ENCODE peak calls at places on chromosomes 5 and 9, in eight cellular contexts. One of them, this sample, is unnamed. For H3K4me1, the result is how much of the 10 kb centered on the place peaks cover.

GRCh38 chr9:135060461-135061116 is 26.9 kb upstream of the OLFM1 start:
- DNase-seq in stomach: no peak
- DNase-seq in heart left ventricle: no peak
- DNase-seq in right lobe of liver: no peak
- DNase-seq in breast epithelium: no peak
- DNase-seq in suprapubic skin: no peak
- DNase-seq in tibial nerve: no peak
- DNase-seq in HCT116: no peak
- DNase-seq in this sample: peak

GRCh38 chr5:132083065-132083678 is 9.6 kb downstream of the CSF2 start:
- DNase-seq in stomach: no peak
- DNase-seq in heart left ventricle: no peak
- DNase-seq in right lobe of liver: no peak
- DNase-seq in breast epithelium: no peak
- DNase-seq in suprapubic skin: no peak
- DNase-seq in tibial nerve: no peak
- DNase-seq in HCT116: no peak
- DNase-seq in this sample: no peak

GRCh38 chr9:111038336-111039202 is at the start of gene LPAR1:
- DNase-seq in stomach: peak
- DNase-seq in heart left ventricle: peak
- DNase-seq in right lobe of liver: peak
- DNase-seq in breast epithelium: no peak
- DNase-seq in suprapubic skin: peak
- DNase-seq in tibial nerve: peak
- DNase-seq in HCT116: peak
- DNase-seq in this sample: peak

GRCh38 chr9:91433180-91433579 is 9.5 kb upstream of the NFIL3 start:
- DNase-seq in stomach: no peak
- DNase-seq in heart left ventricle: no peak
- DNase-seq in right lobe of liver: no peak
- DNase-seq in breast epithelium: no peak
- DNase-seq in suprapubic skin: no peak
- DNase-seq in tibial nerve: no peak
- DNase-seq in HCT116: peak
- DNase-seq in this sample: no peak

GRCh38 chr5:66362021-66362420 is 217.9 kb downstream of the SREK1 start:
- DNase-seq in stomach: no peak
- DNase-seq in heart left ventricle: no peak
- DNase-seq in right lobe of liver: no peak
- DNase-seq in breast epithelium: no peak
- DNase-seq in suprapubic skin: no peak
- DNase-seq in tibial nerve: no peak
- DNase-seq in HCT116: no peak
- DNase-seq in this sample: no peak

GRCh38 chr5:58800410-58800809 is 217.5 kb downstream of the RAB3C start:
- DNase-seq in stomach: no peak
- DNase-seq in heart left ventricle: no peak
- DNase-seq in right lobe of liver: no peak
- DNase-seq in breast epithelium: no peak
- DNase-seq in suprapubic skin: no peak
- DNase-seq in tibial nerve: no peak
- DNase-seq in HCT116: no peak
- DNase-seq in this sample: no peak

GRCh38 chr5:114101153-114101552 is 260.7 kb upstream of the KCNN2 start:
- DNase-seq in stomach: no peak
- DNase-seq in heart left ventricle: no peak
- DNase-seq in right lobe of liver: no peak
- DNase-seq in breast epithelium: no peak
- DNase-seq in suprapubic skin: no peak
- DNase-seq in tibial nerve: no peak
- DNase-seq in HCT116: peak
- DNase-seq in this sample: peak

GRCh38 chr5:61053937-61054336 is 108.3 kb downstream of the SMIM15 start:
- DNase-seq in stomach: no peak
- DNase-seq in heart left ventricle: no peak
- DNase-seq in right lobe of liver: no peak
- DNase-seq in breast epithelium: no peak
- DNase-seq in suprapubic skin: no peak
- DNase-seq in tibial nerve: no peak
- DNase-seq in HCT116: no peak
- DNase-seq in this sample: no peak

GRCh38 chr5:8184455-8185063 is 315.6 kb downstream of the MTRR start:
- DNase-seq in stomach: peak
- DNase-seq in heart left ventricle: no peak
- DNase-seq in right lobe of liver: no peak
- DNase-seq in breast epithelium: no peak
- DNase-seq in suprapubic skin: no peak
- DNase-seq in tibial nerve: no peak
- DNase-seq in HCT116: no peak
- DNase-seq in this sample: peak

DNA sequence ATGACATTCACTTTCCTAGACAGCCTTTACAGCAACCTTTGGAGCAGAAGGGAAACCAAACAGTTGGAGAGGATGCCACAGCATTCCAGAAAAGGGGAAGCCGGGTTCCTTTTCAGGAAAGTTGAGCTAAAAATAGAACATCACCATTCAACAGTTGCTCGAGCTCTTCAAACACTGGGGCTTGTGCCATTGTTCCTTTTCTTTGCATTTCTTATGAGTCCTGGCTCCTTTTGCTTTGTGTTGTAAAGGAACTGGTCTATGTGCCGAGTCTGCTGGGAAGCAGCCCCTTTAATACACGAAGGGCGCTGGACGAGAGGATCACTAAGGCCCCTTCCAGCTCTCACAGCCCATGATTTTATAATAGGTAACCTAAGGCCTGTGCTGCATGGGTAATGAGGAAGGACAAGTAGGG is 23.3 kb downstream of the IQGAP2 start:
- DNase-seq in stomach: no peak
- DNase-seq in heart left ventricle: no peak
- DNase-seq in right lobe of liver: no peak
- DNase-seq in breast epithelium: no peak
- DNase-seq in suprapubic skin: no peak
- DNase-seq in tibial nerve: no peak
- DNase-seq in HCT116: no peak
- DNase-seq in this sample: no peak
- H3K4me3 ChIP-seq in stomach: no peak
- H3K4me3 ChIP-seq in heart left ventricle: no peak
- H3K4me3 ChIP-seq in right lobe of liver: no peak
- H3K4me3 ChIP-seq in breast epithelium: no peak
- H3K4me3 ChIP-seq in suprapubic skin: no peak
- H3K4me3 ChIP-seq in tibial nerve: no peak
- H3K4me3 ChIP-seq in HCT116: no peak
- H3K4me3 ChIP-seq in this sample: no peak

GRCh38 chr5:171984748-171985419 is 21.6 kb downstream of the FBXW11 start:
- DNase-seq in stomach: no peak
- DNase-seq in heart left ventricle: no peak
- DNase-seq in right lobe of liver: no peak
- DNase-seq in breast epithelium: no peak
- DNase-seq in suprapubic skin: no peak
- DNase-seq in tibial nerve: no peak
- DNase-seq in HCT116: no peak
- DNase-seq in this sample: no peak

GRCh38 chr5:171980729-171981128 is 25.7 kb downstream of the FBXW11 start:
- DNase-seq in stomach: no peak
- DNase-seq in heart left ventricle: no peak
- DNase-seq in right lobe of liver: no peak
- DNase-seq in breast epithelium: no peak
- DNase-seq in suprapubic skin: no peak
- DNase-seq in tibial nerve: no peak
- DNase-seq in HCT116: no peak
- DNase-seq in this sample: no peak

GRCh38 chr5:171978519-171978918 is 27.9 kb downstream of the FBXW11 start:
- DNase-seq in stomach: no peak
- DNase-seq in heart left ventricle: no peak
- DNase-seq in right lobe of liver: no peak
- DNase-seq in breast epithelium: no peak
- DNase-seq in suprapubic skin: no peak
- DNase-seq in tibial nerve: no peak
- DNase-seq in HCT116: no peak
- DNase-seq in this sample: no peak

GRCh38 chr5:171979606-171980005 is 26.8 kb downstream of the FBXW11 start:
- DNase-seq in stomach: no peak
- DNase-seq in heart left ventricle: no peak
- DNase-seq in right lobe of liver: no peak
- DNase-seq in breast epithelium: no peak
- DNase-seq in suprapubic skin: no peak
- DNase-seq in tibial nerve: no peak
- DNase-seq in HCT116: no peak
- DNase-seq in this sample: no peak

DNA sequence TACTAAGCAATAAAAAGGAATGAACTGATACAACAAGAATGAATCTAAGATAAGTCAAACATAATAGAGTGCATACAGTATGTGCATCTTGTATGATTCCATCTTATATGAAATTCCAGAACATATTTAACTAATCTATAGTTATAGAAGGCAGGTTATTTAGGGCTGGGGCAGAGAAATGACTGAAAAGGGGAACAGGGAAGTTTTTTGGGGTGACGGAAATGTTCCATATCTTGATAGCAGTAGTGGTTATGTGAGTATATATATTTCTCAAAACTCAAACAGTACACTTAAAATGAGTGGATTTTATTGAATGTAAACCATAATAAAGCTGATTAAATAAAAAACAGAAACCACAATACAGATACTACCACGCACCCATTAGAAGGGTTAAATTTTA is 24.6 kb downstream of the FBXW11 start:
- DNase-seq in stomach: no peak
- DNase-seq in heart left ventricle: no peak
- DNase-seq in right lobe of liver: no peak
- DNase-seq in breast epithelium: no peak
- DNase-seq in suprapubic skin: no peak
- DNase-seq in tibial nerve: no peak
- DNase-seq in HCT116: no peak
- DNase-seq in this sample: no peak
- TF ChIP-seq POLR2A in stomach: no peak
- TF ChIP-seq POLR2A in heart left ventricle: no peak
- TF ChIP-seq POLR2A in right lobe of liver: no peak
- TF ChIP-seq POLR2A in breast epithelium: no peak
- TF ChIP-seq POLR2A in suprapubic skin: no peak
- TF ChIP-seq POLR2A in tibial nerve: no peak
- TF ChIP-seq POLR2A in HCT116: no peak
- TF ChIP-seq POLR2A in this sample: no peak

GRCh38 chr9:77959803-77960202 is 71.8 kb downstream of the GNAQ start:
- DNase-seq in stomach: no peak
- DNase-seq in heart left ventricle: no peak
- DNase-seq in right lobe of liver: no peak
- DNase-seq in breast epithelium: no peak
- DNase-seq in suprapubic skin: no peak
- DNase-seq in tibial nerve: no peak
- DNase-seq in HCT116: no peak
- DNase-seq in this sample: no peak

GRCh38 chr9:77957652-77958051 is 74.0 kb downstream of the GNAQ start:
- DNase-seq in stomach: no peak
- DNase-seq in heart left ventricle: no peak
- DNase-seq in right lobe of liver: no peak
- DNase-seq in breast epithelium: no peak
- DNase-seq in suprapubic skin: no peak
- DNase-seq in tibial nerve: no peak
- DNase-seq in HCT116: no peak
- DNase-seq in this sample: no peak

GRCh38 chr9:77960356-77961153 is 71.1 kb downstream of the GNAQ start:
- DNase-seq in stomach: no peak
- DNase-seq in heart left ventricle: no peak
- DNase-seq in right lobe of liver: no peak
- DNase-seq in breast epithelium: no peak
- DNase-seq in suprapubic skin: no peak
- DNase-seq in tibial nerve: no peak
- DNase-seq in HCT116: no peak
- DNase-seq in this sample: no peak

GRCh38 chr9:77964258-77964657 is 67.4 kb downstream of the GNAQ start:
- DNase-seq in stomach: no peak
- DNase-seq in heart left ventricle: no peak
- DNase-seq in right lobe of liver: no peak
- DNase-seq in breast epithelium: no peak
- DNase-seq in suprapubic skin: no peak
- DNase-seq in tibial nerve: no peak
- DNase-seq in HCT116: no peak
- DNase-seq in this sample: no peak

GRCh38 chr9:77961541-77961940 is 70.1 kb downstream of the GNAQ start:
- DNase-seq in stomach: no peak
- DNase-seq in heart left ventricle: no peak
- DNase-seq in right lobe of liver: no peak
- DNase-seq in breast epithelium: no peak
- DNase-seq in suprapubic skin: no peak
- DNase-seq in tibial nerve: no peak
- DNase-seq in HCT116: no peak
- DNase-seq in this sample: no peak
- H3K4me1 ChIP-seq in stomach: under half
- H3K4me1 ChIP-seq in heart left ventricle: under half
- H3K4me1 ChIP-seq in right lobe of liver: under half
- H3K4me1 ChIP-seq in breast epithelium: under half
- H3K4me1 ChIP-seq in suprapubic skin: under half
- H3K4me1 ChIP-seq in tibial nerve: under half
- H3K4me1 ChIP-seq in HCT116: under half
- H3K4me1 ChIP-seq in this sample: under half

GRCh38 chr9:129989740-129990139 is 53.2 kb downstream of the FNBP1 start:
- DNase-seq in stomach: no peak
- DNase-seq in heart left ventricle: no peak
- DNase-seq in right lobe of liver: no peak
- DNase-seq in breast epithelium: no peak
- DNase-seq in suprapubic skin: no peak
- DNase-seq in tibial nerve: peak
- DNase-seq in HCT116: no peak
- DNase-seq in this sample: no peak

GRCh38 chr9:129989362-129989708 is 53.7 kb downstream of the FNBP1 start:
- DNase-seq in stomach: no peak
- DNase-seq in heart left ventricle: no peak
- DNase-seq in right lobe of liver: no peak
- DNase-seq in breast epithelium: no peak
- DNase-seq in suprapubic skin: no peak
- DNase-seq in tibial nerve: no peak
- DNase-seq in HCT116: no peak
- DNase-seq in this sample: no peak

GRCh38 chr9:129988607-129989361 is 54.2 kb downstream of the FNBP1 start:
- DNase-seq in stomach: no peak
- DNase-seq in heart left ventricle: no peak
- DNase-seq in right lobe of liver: no peak
- DNase-seq in breast epithelium: no peak
- DNase-seq in suprapubic skin: no peak
- DNase-seq in tibial nerve: no peak
- DNase-seq in HCT116: no peak
- DNase-seq in this sample: no peak

GRCh38 chr9:129987941-129988340 is 55.0 kb downstream of the FNBP1 start:
- DNase-seq in stomach: no peak
- DNase-seq in heart left ventricle: no peak
- DNase-seq in right lobe of liver: no peak
- DNase-seq in breast epithelium: no peak
- DNase-seq in suprapubic skin: no peak
- DNase-seq in tibial nerve: no peak
- DNase-seq in HCT116: no peak
- DNase-seq in this sample: no peak

DNA sequence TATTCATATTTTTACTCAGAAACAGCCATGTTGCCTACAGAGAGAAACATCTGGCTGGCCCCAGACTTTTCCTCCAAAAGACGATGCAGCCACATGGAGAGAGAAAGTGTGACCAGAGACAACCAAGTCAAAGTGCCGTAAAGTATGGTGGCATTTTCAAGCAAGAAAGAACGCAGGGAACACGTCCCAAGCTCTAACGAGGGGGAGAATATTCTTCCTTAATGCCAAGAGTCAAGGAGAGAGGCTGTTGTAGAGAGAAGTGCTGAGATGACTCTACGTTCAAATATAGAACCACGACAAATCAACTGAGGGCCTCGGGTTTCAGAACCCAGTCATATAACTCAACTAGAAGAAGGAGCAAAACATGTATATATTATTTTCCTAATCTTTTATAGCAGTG is 55.9 kb downstream of the FNBP1 start:
- DNase-seq in stomach: no peak
- DNase-seq in heart left ventricle: no peak
- DNase-seq in right lobe of liver: no peak
- DNase-seq in breast epithelium: no peak
- DNase-seq in suprapubic skin: no peak
- DNase-seq in tibial nerve: no peak
- DNase-seq in HCT116: no peak
- DNase-seq in this sample: no peak
- H3K4me3 ChIP-seq in stomach: no peak
- H3K4me3 ChIP-seq in heart left ventricle: no peak
- H3K4me3 ChIP-seq in right lobe of liver: no peak
- H3K4me3 ChIP-seq in breast epithelium: no peak
- H3K4me3 ChIP-seq in suprapubic skin: no peak
- H3K4me3 ChIP-seq in tibial nerve: no peak
- H3K4me3 ChIP-seq in HCT116: no peak
- H3K4me3 ChIP-seq in this sample: no peak

This sample was measured in testis.